ENCODE peak calls at places on chromosomes 4 and X, in four cellular contexts. M is suprapubic skin, C is adrenal gland, W is fibroblast of mammary gland. L is an unnamed sample.

GRCh38 chr4:117900832-117901231 is 133.5 kb upstream of the NDST3 start:
- DNase-seq in M (no peak), C (no peak), W (no peak), L (no peak)

GRCh38 chrX:1307626-1308340 is 28.8 kb upstream of the IL3RA start:
- DNase-seq in M (no peak), C (no peak), W (no peak), L (no peak)

GRCh38 chr4:24770111-24770584 is 25.2 kb upstream of the SOD3 start:
- DNase-seq in M (no peak), C (no peak), W (peak), L (no peak)

GRCh38 chrX:33138677-33139249 is 72.6 kb downstream of the DMD start:
- DNase-seq in M (no peak), C (peak), W (peak), L (no peak)

GRCh38 chrX:95055991-95056390 is 1382.0 kb downstream of the FAM133A start:
- DNase-seq in M (no peak), C (no peak), W (no peak), L (no peak)

GRCh38 chr4:26342328-26343040 is 21.7 kb downstream of the RBPJ start:
- DNase-seq in M (no peak), C (no peak), W (peak), L (no peak)

GRCh38 chr4:85756938-85757337 is 282.0 kb downstream of the ARHGAP24 start:
- DNase-seq in M (no peak), C (peak), W (peak), L (no peak)

GRCh38 chrX:53445977-53446376 is 11.8 kb upstream of the HSD17B10 start:
- DNase-seq in M (no peak), C (peak), W (peak), L (no peak)

GRCh38 chr4:94802091-94802490 is 44.3 kb downstream of the BMPR1B start:
- DNase-seq in M (no peak), C (no peak), W (no peak), L (no peak)

GRCh38 chrX:41087219-41087618 is 2.0 kb downstream of the USP9X start:
- DNase-seq in M (no peak), C (no peak), W (no peak), L (no peak)

GRCh38 chr4:7428261-7429068 is 6.3 kb downstream of the PSAPL1 start:
- DNase-seq in M (peak), C (no peak), W (no peak), L (peak)

GRCh38 chr4:155271557-155271956 is 63.1 kb downstream of the NPY2R start:
- DNase-seq in M (no peak), C (no peak), W (peak), L (no peak)

GRCh38 chrX:107935664-107936433 is 46.3 kb downstream of the TEX13B start:
- DNase-seq in M (no peak), C (peak), W (peak), L (no peak)

DNA sequence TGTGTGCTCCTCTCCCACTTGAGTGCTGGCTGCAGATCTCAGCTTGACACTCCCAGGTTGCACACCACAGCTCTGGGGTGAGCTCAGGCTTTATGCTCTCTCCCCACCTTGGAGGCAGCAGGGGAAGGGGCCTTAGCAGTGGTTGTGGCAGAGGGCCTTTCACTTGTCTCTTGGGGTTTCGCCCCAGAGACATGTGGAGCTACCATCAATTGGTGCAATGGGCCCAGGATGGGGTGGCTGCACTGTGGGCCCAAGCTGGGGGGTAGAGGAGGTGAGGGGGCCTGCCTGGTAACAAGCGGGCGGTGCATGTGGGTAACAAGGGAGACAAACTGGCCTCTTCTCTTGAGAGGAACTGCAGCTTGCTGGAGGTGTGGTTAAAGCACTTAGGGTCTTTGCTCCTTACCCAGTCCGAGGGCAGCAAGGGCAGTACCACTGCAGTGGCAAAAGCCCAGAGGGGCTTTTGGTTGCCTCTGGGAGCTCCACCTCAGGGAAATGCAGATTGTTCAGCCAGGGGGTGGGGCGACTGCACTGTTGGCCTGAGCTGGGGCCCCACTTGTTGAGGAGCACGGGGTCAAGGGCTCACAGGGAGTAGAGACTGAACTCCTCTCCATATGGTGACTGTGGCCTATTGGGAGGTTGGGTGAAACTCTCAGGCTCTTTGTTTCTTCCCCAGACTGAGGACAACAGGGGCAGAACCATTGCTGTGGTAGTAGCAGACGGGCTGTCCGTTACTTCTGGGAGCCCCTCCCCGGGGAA is 30.5 kb upstream of the OR13H1 start:
- DNase-seq in M (no peak), C (no peak), W (no peak), L (peak)
- H3K4me3 ChIP-seq in M (no peak), C (no peak), W (no peak), L (no peak)

GRCh38 chrX:153597351-153597750 is 1.6 kb downstream of the CCNQ start:
- DNase-seq in M (no peak), C (no peak), W (peak), L (peak)
- H3K4me3 ChIP-seq in M (peak), C (no peak), W (no peak), L (no peak)

GRCh38 chr4:184028571-184028996 is 123.5 kb downstream of the STOX2 start:
- DNase-seq in M (no peak), C (no peak), W (no peak), L (peak)
- H3K4me3 ChIP-seq in M (peak), C (no peak), W (peak), L (peak)

GRCh38 chr4:189507060-189507459 is 433.6 kb upstream of the FRG1 start:
- DNase-seq in M (no peak), C (no peak), W (no peak), L (no peak)
- H3K4me3 ChIP-seq in M (no peak), C (no peak), W (no peak), L (no peak)